ENCODE peak calls at places on chromosomes 11 and 22, in five cellular contexts. U is cardiac muscle cell, P is tibial nerve, J is astrocyte of the spinal cord, F is neural crest cell. O is an unnamed sample.

GRCh38 chr22:27669798-27670599 is 131.6 kb downstream of the MN1 start:
- DNase-seq in P (no peak), U (peak; percentile 24), F (no peak), J (no peak), O (peak; percentile 55)

GRCh38 chr11:72606362-72607100 is 67.7 kb downstream of the PDE2A start:
- DNase-seq in U (peak; percentile 22), J (no peak), F (no peak), P (no peak), O (peak; percentile 23)

GRCh38 chr22:30191049-30191701 is 55.4 kb downstream of the LIF start:
- DNase-seq in U (no peak), F (no peak), J (no peak), P (no peak), O (no peak)

GRCh38 chr11:45518853-45519545 is 146.4 kb downstream of the CHST1 start:
- DNase-seq in J (no peak), P (no peak), F (no peak), U (no peak), O (no peak)

GRCh38 chr11:9625158-9625557 is 38.7 kb upstream of the SWAP70 start:
- DNase-seq in F (no peak), U (no peak), J (no peak), P (no peak), O (no peak)

GRCh38 chr22:45448431-45448830 is 34.9 kb downstream of the RIBC2 start:
- DNase-seq in F (no peak), J (no peak), U (peak; percentile 79), P (peak; percentile 57), O (peak; percentile 94)

GRCh38 chr11:75428301-75428724 is 4.7 kb downstream of the KLHL35 start:
- DNase-seq in J (peak; percentile 91), P (peak; percentile 92), U (peak; percentile 94), F (peak; percentile 64), O (peak; percentile 95)

GRCh38 chr11:39239553-39239952 is 2219.9 kb downstream of the LRRC4C start:
- DNase-seq in F (no peak), P (no peak), J (no peak), U (no peak), O (no peak)

GRCh38 chr11:70415176-70415575 is 16.8 kb downstream of the CTTN start:
- DNase-seq in P (no peak), J (peak; percentile 86), U (peak; percentile 53), F (no peak), O (peak; percentile 89)

GRCh38 chr11:106956887-106957505 is 61.3 kb downstream of the GUCY1A2 start:
- DNase-seq in P (no peak), J (no peak), F (no peak), U (no peak), O (no peak)

GRCh38 chr22:22616636-22617035 is 27.8 kb upstream of the GGTLC2 start:
- DNase-seq in F (no peak), P (no peak), U (no peak), J (no peak), O (no peak)

GRCh38 chr11:104531894-104532293 is 366.4 kb downstream of the CASP12 start:
- DNase-seq in J (no peak), U (no peak), F (no peak), P (no peak), O (no peak)

GRCh38 chr11:104534268-104534667 is 364.0 kb downstream of the CASP12 start:
- DNase-seq in J (peak; percentile 68), U (peak; percentile 68), F (no peak), P (no peak), O (peak; percentile 63)

GRCh38 chr11:104529916-104530315 is 366.0 kb upstream of the PDGFD start:
- DNase-seq in P (no peak), U (no peak), J (no peak), F (no peak), O (no peak)

GRCh38 chr11:104529213-104529612 is 365.3 kb upstream of the PDGFD start:
- DNase-seq in J (no peak), P (no peak), F (no peak), U (peak; percentile 36), O (peak; percentile 26)

DNA sequence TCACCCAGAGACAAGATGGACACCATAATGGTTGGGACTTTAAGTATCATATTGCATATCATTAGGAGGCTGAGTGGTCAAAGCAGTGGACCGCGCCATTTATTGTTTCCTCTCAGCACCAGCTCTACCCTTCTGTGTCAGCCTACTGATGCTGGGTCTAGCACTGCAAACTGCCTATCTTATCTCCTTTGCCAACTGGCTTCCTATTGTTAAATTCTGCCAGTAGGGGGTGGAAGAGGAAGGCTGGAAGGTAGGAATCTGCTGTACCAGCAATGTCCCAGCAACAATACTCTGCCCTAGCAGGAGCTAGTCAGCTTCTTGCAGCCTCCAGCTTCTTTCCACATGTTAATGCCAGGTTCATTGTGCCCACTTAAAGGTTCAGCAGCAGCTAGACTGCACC is 367.1 kb upstream of the PDGFD start:
- DNase-seq in P (no peak), J (no peak), U (no peak), F (no peak), O (peak; percentile 23)
- TF ChIP-seq CTCF in P (no peak), J (peak; percentile 18), U (no peak), F (peak; percentile 31), O (peak; percentile 35)

DNA sequence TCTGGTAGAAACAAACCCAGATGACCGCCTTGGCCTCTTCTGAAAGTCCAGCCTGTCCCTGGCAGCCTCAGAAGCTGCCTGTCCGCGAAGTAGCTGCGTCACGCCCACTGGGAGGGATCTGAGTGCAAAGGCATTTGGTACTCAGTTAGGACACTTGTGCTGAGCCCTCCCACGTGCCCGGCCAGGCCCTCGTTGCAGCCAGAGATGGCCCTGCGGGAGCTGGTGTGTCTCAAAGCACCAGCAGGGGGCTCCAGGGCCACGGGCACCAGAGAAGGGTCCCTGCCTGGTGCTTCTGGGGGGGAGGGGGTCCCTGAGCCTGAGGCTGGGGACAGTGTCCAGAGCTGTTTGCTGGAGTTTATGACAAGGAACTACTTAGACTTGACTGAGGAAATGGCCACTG is 5.8 kb downstream of the SELENOO start:
- DNase-seq in P (no peak), F (peak; percentile 42), U (no peak), J (no peak), O (peak; percentile 55)
- TF ChIP-seq CTCF in P (peak; percentile 32), F (peak; percentile 63), U (peak; percentile 54), J (peak; percentile 60), O (peak; percentile 57)

DNA sequence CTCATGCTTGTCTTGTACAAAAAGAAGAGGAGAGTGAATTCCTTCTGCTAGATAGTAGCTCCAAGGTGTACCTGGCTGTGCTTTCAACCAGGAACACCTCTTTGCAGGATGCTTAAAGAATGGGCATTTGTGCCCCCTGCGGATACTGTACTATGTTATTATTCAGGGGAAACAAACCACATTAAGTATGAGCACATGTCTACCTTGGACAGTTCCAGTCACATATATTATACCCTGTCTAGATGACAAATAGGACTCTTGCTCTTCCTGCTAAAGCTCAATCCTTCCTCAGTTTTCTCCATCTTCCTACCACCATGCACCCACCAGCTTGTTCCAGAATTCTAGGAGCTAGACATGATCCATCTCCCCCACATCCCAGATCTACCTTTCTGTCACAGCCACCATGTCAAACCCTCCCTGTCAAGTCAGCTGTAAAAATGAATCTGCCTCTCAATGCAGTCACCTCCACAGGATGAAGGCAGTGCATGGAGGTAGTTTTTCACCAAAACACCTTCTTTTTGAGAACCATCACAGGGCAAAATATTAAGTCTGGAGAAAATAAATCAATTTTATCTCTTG is 337.4 kb downstream of the LARGE1 start:
- DNase-seq in P (no peak), J (no peak), F (no peak), U (no peak), O (no peak)
- TF ChIP-seq CTCF in P (no peak), J (no peak), F (no peak), U (no peak), O (no peak)

GRCh38 chr22:37474447-37475090 is 11.6 kb downstream of the MFNG start:
- DNase-seq in U (no peak), F (no peak), P (no peak), J (no peak), O (no peak)

GRCh38 chr22:37470087-37470445 is 16.1 kb downstream of the MFNG start:
- DNase-seq in J (no peak), U (no peak), F (no peak), P (no peak), O (no peak)

GRCh38 chr22:37471721-37472417 is 14.3 kb downstream of the MFNG start:
- DNase-seq in P (no peak), J (no peak), F (no peak), U (no peak), O (no peak)

GRCh38 chr22:37473437-37473946 is 12.7 kb downstream of the MFNG start:
- DNase-seq in P (no peak), U (no peak), F (no peak), J (no peak), O (no peak)

DNA sequence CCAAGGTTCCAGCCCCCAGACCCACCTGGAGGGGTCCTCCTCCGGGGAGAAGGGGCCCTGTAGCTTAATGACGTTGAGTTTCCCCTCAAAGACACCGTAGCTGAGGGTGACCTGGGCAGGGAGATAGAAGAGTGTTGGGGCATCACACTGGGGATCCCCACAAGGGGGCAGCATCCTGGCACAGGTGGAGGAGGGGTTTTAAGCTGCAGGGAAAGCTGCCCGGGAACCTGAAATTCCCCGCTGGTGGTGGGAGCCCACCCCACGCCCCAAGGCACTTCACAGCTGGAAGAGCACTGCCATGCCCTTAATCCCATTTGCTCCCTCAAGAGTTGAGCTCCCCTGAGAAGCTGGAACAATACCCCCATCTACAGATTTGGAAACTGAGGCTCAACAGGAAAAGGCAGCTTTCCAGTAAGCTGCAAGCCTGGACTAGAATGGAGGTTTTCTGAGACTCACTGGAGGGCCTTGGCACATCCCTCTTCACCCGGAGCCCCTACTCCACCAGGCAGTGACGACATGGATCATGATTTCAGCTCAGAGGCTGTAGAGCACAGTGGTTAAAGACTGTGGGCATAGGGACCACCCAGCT is 13.7 kb downstream of the MFNG start:
- DNase-seq in U (peak; percentile 38), P (no peak), J (no peak), F (peak; percentile 35), O (peak; percentile 48)
- TF ChIP-seq CTCF in U (peak; percentile 66), P (peak; percentile 49), J (peak; percentile 75), F (peak; percentile 60), O (peak; percentile 62)

GRCh38 chr11:123233978-123234340 is 38.9 kb upstream of the CLMP start:
- DNase-seq in P (no peak), U (no peak), J (no peak), F (no peak), O (peak; percentile 42)

GRCh38 chr11:123235687-123236261 is 40.7 kb upstream of the CLMP start:
- DNase-seq in F (no peak), J (peak; percentile 50), U (peak; percentile 92), P (no peak), O (peak; percentile 73)

GRCh38 chr11:123238297-123238696 is 43.2 kb upstream of the CLMP start:
- DNase-seq in U (peak; percentile 94), F (no peak), P (peak; percentile 43), J (peak; percentile 33), O (peak; percentile 96)

GRCh38 chr11:123233280-123233977 is 38.4 kb upstream of the CLMP start:
- DNase-seq in J (no peak), P (no peak), U (no peak), F (no peak), O (no peak)

GRCh38 chr11:123235117-123235686 is 40.2 kb upstream of the CLMP start:
- DNase-seq in P (peak; percentile 52), F (peak; percentile 14), J (no peak), U (peak; percentile 66), O (peak; percentile 44)
- TF ChIP-seq CTCF in P (peak; percentile 62), F (peak; percentile 48), J (peak; percentile 65), U (peak; percentile 79), O (peak; percentile 67)